ENCODE peak calls at places on chromosomes 4 and X, in six cellular contexts. Q is uterus, H is Peyer's patch, J is HepG2, N is spleen, P is heart left ventricle. D is an unnamed sample.

GRCh38 chr4:25859429-25860148 is 3.2 kb downstream of the SEL1L3 start:
- DNase-seq in Q (no peak), H (peak; percentile 72), J (no peak), N (no peak), P (no peak), D (no peak)

GRCh38 chr4:4406455-4407298 is 19.8 kb downstream of the NSG1 start:
- DNase-seq in Q (no peak), H (no peak), J (no peak), N (peak; percentile 64), P (no peak), D (no peak)

GRCh38 chr4:1978226-1978625 is 30.5 kb downstream of the NELFA start:
- DNase-seq in Q (no peak), H (no peak), J (no peak), N (peak; percentile 47), P (no peak), D (peak; percentile 52)

GRCh38 chr4:81352476-81352875 is 119.2 kb downstream of the RASGEF1B start:
- DNase-seq in Q (no peak), H (no peak), J (no peak), N (no peak), P (no peak), D (no peak)

GRCh38 chr4:152614337-152614736 is 65.5 kb downstream of the TMEM154 start:
- DNase-seq in Q (no peak), H (no peak), J (no peak), N (no peak), P (no peak), D (no peak)

GRCh38 chr4:15162465-15163283 is 160.4 kb downstream of the CPEB2 start:
- DNase-seq in Q (no peak), H (no peak), J (peak; percentile 15), N (no peak), P (no peak), D (no peak)

GRCh38 chr4:187124311-187124710 is 400.7 kb upstream of the FAT1 start:
- DNase-seq in Q (no peak), H (no peak), J (no peak), N (no peak), P (no peak), D (no peak)

GRCh38 chr4:76232681-76233080 is 18.8 kb upstream of the FAM47E start:
- DNase-seq in Q (no peak), H (no peak), J (no peak), N (no peak), P (no peak), D (no peak)

GRCh38 chr4:133154725-133155124 is 5.6 kb downstream of the PCDH10 start:
- DNase-seq in Q (no peak), H (no peak), J (peak; percentile 4), N (no peak), P (no peak), D (no peak)

GRCh38 chr4:188660796-188661195 is 521.6 kb downstream of the TRIML1 start:
- DNase-seq in Q (no peak), H (no peak), J (no peak), N (no peak), P (no peak), D (no peak)

GRCh38 chrX:151359341-151359740 is 37.7 kb upstream of the VMA21 start:
- DNase-seq in Q (no peak), H (no peak), J (no peak), N (no peak), P (no peak), D (no peak)

GRCh38 chr4:100721077-100721476 is 203.3 kb upstream of the EMCN start:
- DNase-seq in Q (no peak), H (no peak), J (no peak), N (no peak), P (no peak), D (no peak)

DNA sequence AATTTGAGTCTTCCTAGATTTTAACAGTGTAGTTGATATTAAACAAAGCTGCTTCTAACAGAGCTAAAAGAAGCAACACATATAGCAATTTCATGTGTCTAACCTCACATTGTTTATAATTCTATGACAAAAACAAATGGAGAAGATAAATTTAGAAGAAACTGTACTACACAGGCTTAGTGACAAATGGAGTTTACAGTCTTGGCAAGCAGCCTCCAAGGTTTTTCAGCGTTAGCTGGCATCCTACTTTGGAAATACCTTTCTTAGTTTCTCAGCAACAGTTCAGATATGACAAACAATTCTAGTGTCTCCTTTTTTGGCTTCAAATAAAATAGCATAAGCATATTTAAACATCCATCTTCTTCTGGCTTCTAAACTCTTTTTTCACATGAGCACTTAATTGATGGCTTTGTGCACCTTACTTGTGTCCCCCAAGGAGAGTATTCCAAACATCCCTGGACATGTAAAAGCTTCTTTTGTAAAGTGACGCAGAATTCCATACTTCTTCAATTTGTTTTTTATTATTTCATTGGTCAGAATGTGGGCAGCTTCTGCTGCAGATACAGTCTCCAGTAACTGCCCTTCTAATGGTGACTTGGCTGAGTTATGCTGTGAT is 249.8 kb downstream of the ANTXR2 start:
- DNase-seq in Q (peak; percentile 20), H (no peak), J (no peak), N (no peak), P (peak; percentile 27), D (no peak)
- TF ChIP-seq POLR2A in Q (no peak), H (no peak), J (no peak), N (no peak), P (no peak), D (no peak)

GRCh38 chrX:120309873-120310730 is 1.2 kb downstream of the TMEM255A start:
- DNase-seq in Q (peak; percentile 23), H (peak; percentile 51), J (no peak), N (no peak), P (no peak), D (no peak)

GRCh38 chrX:120310861-120311631 is at the start of gene TMEM255A:
- DNase-seq in Q (peak; percentile 54), H (peak; percentile 48), J (no peak), N (peak; percentile 77), P (no peak), D (no peak)

GRCh38 chrX:120311632-120312000 is 355 bp upstream of the TMEM255A start:
- DNase-seq in Q (no peak), H (no peak), J (no peak), N (no peak), P (no peak), D (no peak)

GRCh38 chrX:120308558-120308957 is 2.7 kb downstream of the TMEM255A start:
- DNase-seq in Q (peak; percentile 16), H (no peak), J (no peak), N (no peak), P (no peak), D (no peak)

DNA sequence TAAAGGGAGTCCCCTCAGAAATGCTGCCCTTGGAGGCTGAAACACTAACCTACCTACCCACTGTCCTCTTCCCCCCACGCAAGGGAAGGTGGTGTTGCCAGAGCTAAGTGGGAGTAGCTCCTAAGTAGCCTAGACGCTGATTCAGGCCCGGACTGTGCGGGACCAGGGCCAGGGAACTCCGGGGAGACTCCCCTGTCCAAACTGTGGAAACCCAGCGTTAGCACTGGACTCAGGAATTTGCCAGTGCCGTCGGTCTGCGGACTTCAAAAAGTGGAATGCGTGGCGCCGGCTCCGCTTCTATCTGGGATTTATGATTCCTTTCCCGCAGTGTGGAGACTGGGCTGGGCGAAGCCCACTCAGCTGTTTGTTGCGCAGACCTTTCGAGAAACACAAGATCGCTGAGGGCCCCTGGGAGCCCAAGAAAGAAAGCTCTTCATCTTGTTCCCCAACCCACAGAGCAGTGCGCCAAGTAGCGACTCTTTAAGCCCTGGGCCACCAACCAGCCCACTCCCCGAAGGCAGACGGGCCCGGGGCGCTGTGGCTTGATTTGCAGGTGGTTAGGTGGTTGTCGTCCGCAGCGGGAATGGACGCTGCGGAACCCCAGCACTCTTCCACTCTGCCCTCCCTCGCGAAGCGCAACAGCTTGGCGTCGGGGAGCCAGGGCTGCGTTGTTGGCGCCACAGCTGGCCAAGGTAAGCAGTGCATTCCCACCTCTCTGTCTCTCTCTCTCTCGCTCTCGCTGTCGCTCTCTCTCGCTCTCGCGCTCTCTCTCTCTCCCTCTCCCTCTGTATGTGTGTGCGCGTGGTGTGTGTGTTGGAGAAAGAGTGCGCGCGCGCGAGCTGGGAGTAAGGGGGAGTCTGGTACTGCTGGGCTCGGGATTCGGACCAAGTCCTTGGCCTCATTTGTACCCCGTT is 2.0 kb downstream of the TMEM255A start:
- DNase-seq in Q (peak; percentile 57), H (peak; percentile 84), J (peak; percentile 57), N (peak; percentile 92), P (peak; percentile 44), D (no peak)
- TF ChIP-seq POLR2A in Q (no peak), H (no peak), J (no peak), N (no peak), P (no peak), D (no peak)

DNA sequence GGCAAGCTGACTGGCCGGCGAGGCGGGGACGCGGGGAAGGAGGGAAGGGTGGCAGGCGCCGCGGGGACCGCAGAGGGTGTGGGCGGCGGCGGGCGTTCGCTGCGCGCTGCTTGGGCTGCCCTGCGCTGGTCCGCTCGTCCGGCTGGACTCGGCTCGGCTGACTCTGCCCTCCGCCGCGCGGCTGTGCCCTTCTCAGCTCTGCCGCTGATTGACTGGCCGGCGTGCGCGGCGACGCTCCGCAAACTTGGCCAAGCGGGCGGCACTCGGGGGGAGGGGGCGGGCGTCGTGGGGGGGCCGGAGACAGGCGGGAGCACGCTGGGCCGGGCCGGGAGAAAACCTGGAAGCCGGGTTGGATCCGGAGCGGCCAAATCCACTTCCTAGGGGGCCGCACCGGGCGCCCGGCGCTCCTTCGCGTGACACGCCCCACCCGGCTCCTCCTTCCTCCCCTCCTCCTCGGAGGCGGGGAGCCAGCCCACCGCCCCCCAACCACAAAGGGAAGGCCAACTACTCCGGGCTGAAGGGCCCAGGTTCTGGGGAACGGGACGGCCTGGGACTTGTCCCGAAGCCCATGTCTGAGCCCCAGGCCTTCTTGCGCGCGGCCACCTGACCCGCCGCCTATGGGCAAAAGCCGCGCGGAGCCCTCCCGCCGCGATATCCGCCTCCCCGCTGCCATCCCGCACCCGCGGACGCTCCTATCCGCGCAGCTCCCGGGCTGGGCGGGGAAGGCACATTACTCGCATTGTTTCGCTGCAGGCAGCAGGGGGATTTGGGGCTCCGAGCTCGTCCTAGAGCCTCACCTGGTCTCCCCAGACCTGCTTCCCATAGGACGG is at the start of gene GPC4:
- DNase-seq in Q (peak; percentile 76), H (peak; percentile 65), J (no peak), N (peak; percentile 73), P (peak; percentile 58), D (peak; percentile 70)
- TF ChIP-seq POLR2A in Q (no peak), H (no peak), J (no peak), N (no peak), P (no peak), D (no peak)

GRCh38 chr4:119212251-119212963 is at the start of gene USP53:
- DNase-seq in Q (peak; percentile 98), H (peak; percentile 99), J (peak; percentile 94), N (peak; percentile 99), P (peak; percentile 98), D (peak; percentile 99)
- TF ChIP-seq POLR2A in Q (peak; percentile 96), H (peak; percentile 98), J (peak; percentile 93), N (peak; percentile 28), P (no peak), D (peak; percentile 78)

D was measured in suprapubic skin.